ENCODE peak calls at places on chromosomes 16 and 17, in nine cellular contexts. H, E, N, O, A, W, M, U and X are unnamed samples.

GRCh38 chr17:78341559-78342437 is 18.1 kb downstream of the SOCS3 start:
- DNase-seq in E (peak; percentile 82), U (peak; percentile 91), W (peak; percentile 78), N (no peak), H (peak; percentile 74), A (peak; percentile 88), M (peak; percentile 77), O (peak; percentile 86), X (peak; percentile 78)

GRCh38 chr17:48127371-48128051 is 19.9 kb downstream of the SNX11 start:
- DNase-seq in A (no peak), E (peak; percentile 87), H (no peak), O (no peak), N (no peak), W (no peak), U (no peak), M (peak; percentile 61), X (peak; percentile 93)

GRCh38 chr17:43952724-43953666 is 745 bp downstream of the PYY start:
- DNase-seq in O (no peak), N (no peak), W (peak; percentile 57), A (peak; percentile 65), M (no peak), E (no peak), H (no peak), U (no peak), X (no peak)

GRCh38 chr17:8142158-8142886 is 9.9 kb downstream of the PER1 start:
- DNase-seq in E (no peak), H (no peak), A (no peak), M (no peak), U (peak; percentile 82), W (no peak), N (peak; percentile 35), O (no peak), X (no peak)

GRCh38 chr17:42843358-42843934 is 934 bp upstream of the AOC2 start:
- DNase-seq in W (peak; percentile 63), O (peak; percentile 53), E (peak; percentile 63), H (peak; percentile 74), U (no peak), N (no peak), M (peak; percentile 82), A (peak; percentile 70), X (peak; percentile 78)

GRCh38 chr17:45234641-45235040 is 13.0 kb downstream of the FMNL1 start:
- DNase-seq in H (no peak), O (no peak), M (peak; percentile 66), W (peak; percentile 55), N (peak; percentile 70), E (peak; percentile 45), U (no peak), A (peak; percentile 62), X (no peak)

GRCh38 chr17:16917995-16918394 is 53.9 kb downstream of the TNFRSF13B start:
- DNase-seq in O (no peak), M (no peak), N (no peak), H (no peak), E (no peak), W (no peak), A (no peak), U (no peak), X (no peak)

GRCh38 chr16:53080345-53081031 is 25.7 kb downstream of the CHD9 start:
- DNase-seq in N (no peak), O (peak; percentile 85), U (no peak), H (peak; percentile 89), E (peak; percentile 69), A (no peak), W (no peak), M (peak; percentile 92), X (peak; percentile 96)

GRCh38 chr16:17770104-17770503 is 299.3 kb upstream of the XYLT1 start:
- DNase-seq in H (no peak), U (no peak), M (no peak), O (no peak), E (no peak), N (no peak), A (no peak), W (no peak), X (no peak)

GRCh38 chr16:24729967-24730815 is 740 bp downstream of the TNRC6A start:
- DNase-seq in N (peak; percentile 42), U (peak; percentile 64), H (peak; percentile 18), A (peak; percentile 76), W (peak; percentile 18), E (no peak), M (peak; percentile 9), O (peak; percentile 35), X (peak; percentile 49)

GRCh38 chr17:50539762-50540440 is 7.1 kb upstream of the SPATA20 start:
- DNase-seq in W (no peak), U (peak; percentile 79), A (peak; percentile 33), N (no peak), O (no peak), E (no peak), H (no peak), M (peak; percentile 39), X (peak; percentile 89)

GRCh38 chr16:30026449-30026848 is 3.5 kb downstream of the C16orf92 start:
- DNase-seq in W (no peak), E (no peak), N (no peak), H (no peak), O (no peak), M (no peak), U (peak; percentile 61), A (no peak), X (no peak)

GRCh38 chr17:45230410-45230786 is 8.7 kb downstream of the FMNL1 start:
- DNase-seq in U (no peak), O (no peak), M (no peak), N (no peak), A (no peak), W (no peak), H (no peak), E (no peak), X (no peak)

GRCh38 chr16:75092777-75093176 is 23.8 kb downstream of the LDHD start:
- DNase-seq in H (no peak), M (no peak), W (no peak), A (no peak), O (peak; percentile 30), E (no peak), N (no peak), U (no peak), X (no peak)
- H3K27ac ChIP-seq in H (no peak overlapping the region), M (no peak overlapping the region), W (no peak overlapping the region), A (no peak overlapping the region), O (no peak overlapping the region), E (no peak overlapping the region), N (no peak overlapping the region), U (no peak overlapping the region), X (no peak overlapping the region)

GRCh38 chr16:81480856-81481821 is 36.5 kb downstream of the CMIP start:
- DNase-seq in E (no peak), A (peak; percentile 83), O (peak; percentile 76), U (no peak), H (peak; percentile 22), W (no peak), M (no peak), N (no peak), X (no peak)

GRCh38 chr16:81485225-81485624 is 40.6 kb downstream of the CMIP start:
- DNase-seq in H (no peak), W (no peak), A (no peak), N (no peak), U (no peak), E (no peak), O (no peak), M (no peak), X (no peak)

GRCh38 chr16:81483970-81484595 is 39.5 kb downstream of the CMIP start:
- DNase-seq in O (no peak), U (no peak), M (no peak), W (no peak), A (no peak), N (no peak), H (no peak), E (no peak), X (peak; percentile 13)

GRCh38 chr16:81483064-81483969 is 38.7 kb downstream of the CMIP start:
- DNase-seq in H (peak; percentile 67), A (no peak), W (no peak), O (no peak), M (no peak), N (no peak), E (no peak), U (no peak), X (no peak)

DNA sequence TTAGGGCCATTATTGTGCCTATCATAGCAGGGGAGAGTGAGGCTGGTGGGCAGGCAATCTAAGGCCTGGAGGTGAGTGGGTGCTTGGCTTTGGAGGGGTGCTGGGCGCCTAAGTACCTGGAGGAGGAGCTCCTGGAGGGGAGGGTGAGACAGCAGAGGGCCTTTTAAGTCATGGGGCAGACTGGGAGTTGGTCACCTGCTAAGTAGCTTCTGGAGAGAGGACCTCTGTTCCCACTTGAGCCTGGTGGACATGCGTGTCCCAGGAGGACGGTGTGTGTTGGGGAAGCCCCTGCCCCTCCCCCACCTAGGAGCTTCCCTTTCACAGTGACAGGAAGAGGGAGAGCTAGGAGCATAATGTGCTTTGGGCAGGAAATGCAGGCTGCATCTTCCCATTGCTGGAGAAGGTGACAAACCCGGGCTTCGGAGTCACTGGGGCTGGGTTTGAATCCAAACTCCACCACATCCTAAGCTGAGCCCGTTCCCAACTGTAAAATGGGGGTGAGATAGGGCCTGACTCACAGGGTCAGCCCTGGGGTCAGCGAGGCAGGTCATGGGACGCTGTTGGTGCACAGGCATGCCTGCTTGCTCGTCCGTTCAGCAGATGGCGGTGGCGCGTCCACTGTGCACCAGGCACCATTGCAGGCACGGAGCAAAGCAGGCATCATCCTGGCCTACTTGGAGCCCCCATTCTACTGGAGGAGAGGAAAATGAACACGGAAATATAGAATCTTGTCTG is 37.9 kb downstream of the CMIP start:
- DNase-seq in M (no peak), A (peak; percentile 81), W (no peak), N (no peak), E (no peak), U (no peak), H (no peak), O (peak; percentile 50), X (no peak)
- TF ChIP-seq CTCF in M (no peak), A (peak; percentile 41), W (no peak), N (no peak), E (no peak), U (no peak), H (no peak), O (no peak), X (no peak)

DNA sequence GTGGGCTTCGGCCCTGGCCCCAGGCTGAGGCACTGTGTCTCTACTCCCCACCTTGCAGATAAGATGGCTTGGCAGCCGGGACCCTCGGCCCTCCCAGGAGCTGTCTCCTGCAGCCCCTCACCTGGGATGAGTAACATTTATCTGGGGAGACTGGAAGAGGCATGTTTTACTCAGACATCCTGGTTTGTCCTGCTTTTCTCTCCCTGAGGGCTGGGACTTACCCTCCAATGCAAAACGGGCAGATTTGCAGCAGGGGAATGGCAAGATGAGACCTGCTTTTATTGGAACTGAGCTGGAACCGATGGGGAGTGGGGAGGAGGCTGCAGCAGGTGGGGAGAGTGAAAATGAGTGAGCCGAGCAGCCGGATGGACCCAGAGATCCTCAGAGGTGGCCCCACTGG is 27.3 kb upstream of the UBE2G1 start:
- DNase-seq in A (no peak), W (no peak), U (no peak), N (no peak), O (no peak), M (no peak), H (no peak), E (no peak), X (peak; percentile 89)
- H3K27ac ChIP-seq in A (no peak overlapping the region), W (no peak overlapping the region), U (no peak overlapping the region), N (no peak overlapping the region), O (no peak overlapping the region), M (no peak overlapping the region), H (no peak overlapping the region), E (peak overlapping the region; percentile 3), X (peak overlapping the region; percentile 86)

DNA sequence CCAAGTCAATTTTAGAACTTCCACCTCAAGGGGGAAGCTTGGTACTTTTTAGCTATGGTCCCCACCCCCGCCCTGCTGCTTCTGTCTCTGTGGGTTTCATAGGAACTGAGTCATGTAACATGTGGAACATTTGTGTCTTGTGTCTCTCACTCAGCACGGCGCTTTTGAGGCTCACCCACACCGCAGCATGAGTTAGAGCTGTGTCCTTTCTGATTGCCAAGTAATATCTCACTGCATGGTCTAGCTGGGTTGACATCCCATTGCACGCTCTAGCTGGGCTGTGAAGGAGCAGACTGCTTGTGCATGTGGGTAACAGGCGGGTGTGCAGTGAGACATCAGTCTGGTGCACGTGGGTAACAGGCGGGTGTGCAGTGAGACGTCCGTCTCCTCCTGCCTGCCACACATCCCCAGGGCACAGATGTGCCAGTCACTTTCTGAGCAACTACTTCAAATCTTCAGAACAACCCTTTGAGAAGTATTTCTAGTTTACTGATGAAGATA is 26.4 kb upstream of the SLC7A5 start:
- DNase-seq in W (no peak), U (no peak), M (no peak), E (no peak), O (peak; percentile 51), A (no peak), H (peak; percentile 52), N (peak; percentile 83), X (no peak)
- TF ChIP-seq CTCF in W (no peak), U (no peak), M (no peak), E (no peak), O (no peak), A (no peak), H (no peak), N (no peak), X (no peak)